ENCODE peak calls at places on chromosome 10, in five cellular contexts. T is HepG2; A is Calu3; Y is HCT116; N is CD4-positive, alpha-beta T cell. E is an unnamed sample.
A peak's percentile ranks its signal among the peaks of the same experiment; 100 is the strongest.

GRCh38 chr10:32139223-32140073 is 83.2 kb upstream of the KIF5B start:
- DNase-seq in A (peak; percentile 85), N (no peak), Y (peak; percentile 89), T (peak; percentile 57), E (no peak)

GRCh38 chr10:420154-421121 is 269.0 kb downstream of the DIP2C start:
- DNase-seq in A (no peak), T (no peak), N (no peak), Y (no peak), E (no peak)

GRCh38 chr10:1364151-1364910 is 308.1 kb downstream of the WDR37 start:
- DNase-seq in T (no peak), A (no peak), N (no peak), Y (no peak), E (no peak)

GRCh38 chr10:63114031-63114814 is 18.9 kb upstream of the NRBF2 start:
- DNase-seq in A (peak; percentile 22), N (no peak), Y (no peak), T (peak; percentile 72), E (no peak)

GRCh38 chr10:130109796-130110235 is 814 bp downstream of the C10orf143 start:
- DNase-seq in N (peak; percentile 61), T (peak; percentile 83), A (peak; percentile 70), Y (peak; percentile 49), E (peak; percentile 61)

GRCh38 chr10:63331586-63331985 is 134.2 kb downstream of the JMJD1C start:
- DNase-seq in A (no peak), T (no peak), Y (no peak), N (no peak), E (no peak)

GRCh38 chr10:43942096-43942885 is 293.6 kb upstream of the ZNF32 start:
- DNase-seq in A (no peak), Y (no peak), T (no peak), N (no peak), E (no peak)

GRCh38 chr10:42939237-42939636 is 137.6 kb upstream of the RET start:
- DNase-seq in A (no peak), Y (no peak), N (no peak), T (no peak), E (no peak)

GRCh38 chr10:72740526-72740925 is 48.6 kb downstream of the MCU start:
- DNase-seq in A (peak; percentile 66), Y (peak; percentile 45), T (peak; percentile 59), N (no peak), E (no peak)

GRCh38 chr10:60237977-60238376 is 151.7 kb downstream of the ANK3 start:
- DNase-seq in T (no peak), Y (no peak), N (no peak), A (no peak), E (no peak)

GRCh38 chr10:62422068-62422590 is 48.0 kb downstream of the ZNF365 start:
- DNase-seq in Y (no peak), T (no peak), N (no peak), A (no peak), E (no peak)

GRCh38 chr10:102919237-102919959 is 1.3 kb downstream of the CNNM2 start:
- DNase-seq in A (peak; percentile 11), Y (no peak), T (peak; percentile 18), N (no peak), E (peak; percentile 23)

GRCh38 chr10:80497187-80498038 is 40.3 kb upstream of the SH2D4B start:
- DNase-seq in A (no peak), T (no peak), Y (no peak), N (no peak), E (no peak)

GRCh38 chr10:6052247-6053221 is 9.6 kb downstream of the IL2RA start:
- DNase-seq in T (no peak), A (peak; percentile 52), N (peak; percentile 38), Y (no peak), E (no peak)

GRCh38 chr10:6049031-6049400 is 13.2 kb downstream of the IL2RA start:
- DNase-seq in T (no peak), N (no peak), Y (no peak), A (no peak), E (no peak)

GRCh38 chr10:6053303-6053702 is 8.9 kb downstream of the IL2RA start:
- DNase-seq in T (no peak), N (no peak), Y (no peak), A (no peak), E (no peak)

GRCh38 chr10:6048281-6049030 is 13.7 kb downstream of the IL2RA start:
- DNase-seq in A (no peak), N (no peak), T (no peak), Y (no peak), E (no peak)

DNA sequence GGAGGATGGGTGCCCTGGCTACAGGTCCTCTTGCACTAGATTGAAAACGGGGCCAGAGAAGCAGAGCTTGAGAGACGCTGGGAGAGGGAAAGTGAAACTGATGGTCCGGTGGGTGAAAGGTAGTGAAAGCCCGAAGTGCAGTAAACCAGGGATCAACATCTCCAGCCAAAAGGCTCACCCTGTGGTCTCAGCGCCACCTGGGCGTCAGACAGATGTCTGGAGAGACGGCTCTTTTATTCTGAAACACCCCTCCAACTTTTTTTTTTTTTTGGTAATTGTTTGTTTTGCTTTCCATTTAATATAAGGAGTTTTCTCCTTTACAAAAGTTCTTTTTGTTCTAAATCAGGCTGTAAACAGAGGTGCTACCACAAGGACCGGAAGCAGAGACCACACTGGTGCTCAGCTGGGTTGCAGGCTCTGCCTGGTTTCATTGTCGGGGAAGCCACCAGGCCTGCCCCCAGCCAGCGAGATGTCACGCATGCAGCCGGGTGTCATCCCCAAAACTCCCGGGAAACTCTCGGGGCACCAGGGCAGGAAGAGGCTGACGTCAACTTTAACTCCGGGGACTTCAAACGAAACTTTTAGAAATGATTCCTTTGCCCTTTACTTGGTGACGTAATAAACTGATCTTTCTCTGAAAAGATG is 11.2 kb downstream of the IL2RA start:
- DNase-seq in Y (no peak), T (peak; percentile 41), A (peak; percentile 74), N (peak; percentile 72), E (no peak)
- TF ChIP-seq CTCF in Y (no peak), T (peak; percentile 62), A (no peak), N (no peak), E (no peak)

GRCh38 chr10:24974978-24975377 is 22.6 kb upstream of the PRTFDC1 start:
- DNase-seq in T (peak; percentile 32), Y (no peak), N (no peak), A (no peak), E (no peak)
- TF ChIP-seq CTCF in T (no peak), Y (peak; percentile 8), N (no peak), A (no peak), E (no peak)

GRCh38 chr10:78419481-78420265 is 386.0 kb downstream of the RPS24 start:
- DNase-seq in Y (no peak), N (no peak), A (no peak), T (no peak), E (no peak)
- TF ChIP-seq CTCF in Y (peak; percentile 18), N (no peak), A (no peak), T (no peak), E (no peak)

GRCh38 chr10:78255796-78256638 is 222.4 kb downstream of the RPS24 start:
- DNase-seq in N (no peak), Y (peak; percentile 82), A (peak; percentile 60), T (peak; percentile 65), E (no peak)

GRCh38 chr10:78259394-78259793 is 225.7 kb downstream of the RPS24 start:
- DNase-seq in N (no peak), Y (no peak), A (no peak), T (no peak), E (no peak)

GRCh38 chr10:78260675-78261074 is 227.0 kb downstream of the RPS24 start:
- DNase-seq in N (no peak), T (no peak), A (no peak), Y (no peak), E (no peak)

GRCh38 chr10:78260141-78260540 is 226.5 kb downstream of the RPS24 start:
- DNase-seq in Y (no peak), T (peak; percentile 69), N (no peak), A (no peak), E (no peak)

GRCh38 chr10:78258303-78259030 is 224.8 kb downstream of the RPS24 start:
- DNase-seq in T (no peak), A (no peak), Y (no peak), N (no peak), E (no peak)
- TF ChIP-seq CTCF in T (peak; percentile 22), A (no peak), Y (peak; percentile 59), N (peak; percentile 24), E (peak; percentile 17)

GRCh38 chr10:14971867-14972448 is 12.8 kb downstream of the MEIG1 start:
- DNase-seq in A (peak; percentile 44), T (no peak), N (peak; percentile 43), Y (no peak), E (no peak)

GRCh38 chr10:14975672-14976273 is 16.6 kb downstream of the MEIG1 start:
- DNase-seq in Y (peak; percentile 18), A (no peak), N (no peak), T (no peak), E (no peak)
- TF ChIP-seq CTCF in Y (peak; percentile 34), A (no peak), N (no peak), T (peak; percentile 38), E (no peak)

DNA sequence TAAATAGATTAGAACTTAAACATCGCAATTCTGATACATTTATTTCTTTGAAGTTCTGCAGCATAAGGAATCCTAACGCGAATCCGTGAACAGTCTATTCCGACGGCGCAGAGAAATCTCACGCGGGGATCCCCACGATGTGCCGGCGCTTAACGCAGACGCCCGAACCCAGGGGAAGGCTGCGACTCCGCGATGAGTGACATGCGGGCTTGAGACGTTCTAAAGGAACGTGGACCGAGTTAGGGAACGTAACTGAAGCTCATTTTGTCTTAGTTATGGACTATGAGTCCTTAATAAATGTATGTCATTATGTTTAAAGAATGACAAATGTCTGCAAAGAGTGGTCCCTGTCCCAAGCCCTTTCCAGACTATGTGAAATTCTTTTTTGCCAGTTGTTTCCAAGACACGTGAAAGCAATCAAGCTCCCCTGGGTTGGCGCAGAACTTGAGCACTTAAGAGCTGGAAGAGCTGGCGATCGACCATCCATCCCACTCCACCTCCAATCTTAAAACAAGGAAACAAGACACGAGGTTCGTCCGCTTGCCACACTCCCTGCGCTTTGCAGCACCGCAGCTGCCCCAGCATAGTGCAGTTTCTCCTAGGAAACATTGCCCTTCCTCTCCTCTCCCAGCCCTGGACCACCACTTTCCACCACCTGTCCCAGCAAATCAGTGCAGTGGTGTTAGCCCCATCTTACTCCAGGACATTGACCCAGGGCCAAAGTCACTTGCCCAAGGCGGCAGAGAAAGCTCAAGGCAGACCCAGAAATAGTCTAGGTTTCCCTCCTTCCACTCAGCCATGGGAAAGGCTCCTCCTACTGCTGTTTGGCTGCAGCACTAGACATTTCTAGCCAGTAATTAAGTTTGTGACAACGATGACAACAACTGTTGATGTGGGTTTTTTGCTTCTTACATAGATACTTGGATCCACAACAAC is 1.2 kb upstream of the PARD3 start:
- DNase-seq in T (no peak), N (no peak), Y (no peak), A (peak; percentile 14), E (no peak)
- TF ChIP-seq CTCF in T (no peak), N (no peak), Y (no peak), A (no peak), E (no peak)

DNA sequence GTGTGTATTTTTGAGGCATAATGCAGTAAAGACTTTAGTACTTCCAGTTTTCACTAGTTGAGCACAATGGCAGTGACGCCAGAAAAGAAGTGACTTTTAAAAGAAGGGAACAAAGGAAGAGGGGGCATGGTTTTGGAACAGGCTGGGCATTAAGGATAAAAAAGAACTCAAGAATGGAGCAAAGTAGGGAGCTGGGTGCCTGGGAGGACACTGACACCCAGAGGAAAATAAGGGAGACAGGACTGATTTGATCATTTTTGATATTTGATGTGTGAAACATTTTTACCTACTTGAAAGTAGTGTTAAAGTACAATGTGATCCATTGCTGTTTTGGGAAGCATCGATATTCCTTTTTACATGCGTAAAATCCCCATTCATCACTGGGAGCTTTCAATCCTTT is 85.4 kb downstream of the ADAM12 start:
- DNase-seq in A (no peak), Y (no peak), T (no peak), N (no peak), E (no peak)
- TF ChIP-seq CTCF in A (no peak), Y (peak; percentile 18), T (no peak), N (no peak), E (no peak)

E was measured in progenitor cell of endocrine pancreas.